ENCODE peak calls at places on chromosomes 11 and 22, in ten cellular contexts. T is neural progenitor cell, O is pancreas, X is gastrocnemius medialis, K is ovary, J is brain microvascular endothelial cell, U is left ventricle myocardium inferior, R is psoas muscle, G is PC-3, F is colonic mucosa. M is an unnamed sample.

GRCh38 chr11:123590296-123590912 is 64.0 kb downstream of the SCN3B start:
- DNase-seq in X (peak), J (peak), T (no peak), F (peak), U (no peak), O (peak), K (no peak), R (peak), G (peak), M (no peak)

GRCh38 chr11:64918056-64918455 is 1.0 kb upstream of the ATG2A start:
- DNase-seq in J (peak), X (no peak), R (no peak), T (peak), U (no peak), O (no peak), K (no peak), F (no peak), G (peak), M (no peak)

GRCh38 chr11:17399236-17399635 is 10.8 kb upstream of the KCNJ11 start:
- DNase-seq in O (no peak), J (no peak), U (no peak), R (no peak), K (no peak), X (no peak), G (no peak), F (no peak), T (no peak), M (no peak)

GRCh38 chr11:112996924-112997323 is 35.7 kb downstream of the NCAM1 start:
- DNase-seq in K (no peak), T (no peak), U (no peak), R (no peak), G (no peak), J (no peak), X (no peak), O (no peak), F (no peak), M (no peak)

GRCh38 chr11:74278721-74279148 is 32.7 kb downstream of the P4HA3 start:
- DNase-seq in K (peak), O (no peak), X (no peak), J (peak), R (peak), T (no peak), G (peak), F (no peak), U (peak), M (peak)

GRCh38 chr22:28002181-28002700 is 83.2 kb upstream of the PITPNB start:
- DNase-seq in K (no peak), U (no peak), F (no peak), T (no peak), X (no peak), G (no peak), J (no peak), O (no peak), R (no peak), M (no peak)

GRCh38 chr11:1943576-1943975 is 3.6 kb upstream of the MRPL23 start:
- DNase-seq in J (no peak), O (no peak), F (no peak), U (no peak), G (peak), R (no peak), T (no peak), K (peak), X (no peak), M (peak)

GRCh38 chr22:49957826-49958461 is 2.6 kb upstream of the PIM3 start:
- DNase-seq in K (no peak), O (peak), G (no peak), U (peak), F (no peak), J (no peak), R (peak), T (no peak), X (no peak), M (no peak)

GRCh38 chr11:111911563-111912401 is at the start of gene CRYAB:
- DNase-seq in T (peak), U (peak), G (peak), O (peak), X (peak), F (peak), K (peak), J (peak), R (peak), M (peak)

GRCh38 chr11:14587203-14587602 is 56.4 kb upstream of the PDE3B start:
- DNase-seq in X (no peak), J (no peak), G (no peak), U (no peak), R (no peak), K (no peak), T (no peak), O (no peak), F (no peak), M (no peak)

DNA sequence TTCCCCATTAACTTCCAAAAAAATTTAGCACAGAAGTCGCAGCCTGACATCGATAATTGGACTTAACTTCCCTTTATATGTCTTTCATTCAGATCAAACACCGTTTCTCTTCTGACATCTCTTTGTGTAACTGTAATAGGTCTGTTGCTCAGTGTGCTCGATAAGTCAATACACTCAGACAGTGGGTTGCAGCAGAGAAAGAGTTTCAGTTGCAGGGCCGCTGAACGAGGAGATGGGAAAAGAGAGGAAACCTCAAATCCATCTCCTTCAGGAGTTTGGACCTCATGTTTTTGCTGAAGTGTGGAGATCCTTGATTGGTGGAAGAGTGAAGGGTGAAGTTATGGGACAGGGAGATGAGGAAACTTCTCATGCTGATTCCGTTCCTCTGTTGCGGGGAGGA is 1.1 kb downstream of the SAMM50 start:
- DNase-seq in J (no peak), R (no peak), T (no peak), F (no peak), O (no peak), X (no peak), U (no peak), K (no peak), G (no peak), M (no peak)
- H3K27ac ChIP-seq in J (no peak), R (peak), T (no peak), F (no peak), O (no peak), X (peak), U (peak), K (no peak), G (peak), M (no peak)

GRCh38 chr22:22111267-22111751 is 128.7 kb upstream of the TOP3B start:
- DNase-seq in X (no peak), R (no peak), T (no peak), F (no peak), O (no peak), J (peak), K (no peak), G (peak), U (no peak), M (no peak)

GRCh38 chr22:22109693-22110466 is 127.3 kb upstream of the TOP3B start:
- DNase-seq in O (no peak), G (peak), K (no peak), R (no peak), F (no peak), X (no peak), U (no peak), J (no peak), T (no peak), M (no peak)

GRCh38 chr22:22112533-22113294 is 130.1 kb upstream of the TOP3B start:
- DNase-seq in J (no peak), F (no peak), O (no peak), K (no peak), R (no peak), X (no peak), U (no peak), G (no peak), T (no peak), M (no peak)

GRCh38 chr22:22111983-22112382 is 129.4 kb upstream of the TOP3B start:
- DNase-seq in G (no peak), U (no peak), J (no peak), R (no peak), F (no peak), T (no peak), O (no peak), K (no peak), X (no peak), M (no peak)

GRCh38 chr22:22110548-22111266 is 128.1 kb upstream of the TOP3B start:
- DNase-seq in R (no peak), U (no peak), O (no peak), T (peak), X (no peak), F (no peak), J (peak), G (peak), K (no peak), M (peak)
- TF ChIP-seq CTCF in R (peak), U (peak), O (no peak), T (peak), X (no peak), F (no peak), J (peak), G (peak), K (no peak), M (no peak)

GRCh38 chr11:86644291-86644690 is 28.1 kb downstream of the ME3 start:
- DNase-seq in G (peak), K (no peak), U (no peak), X (no peak), J (peak), O (no peak), F (no peak), R (no peak), T (no peak), M (no peak)
- H3K27ac ChIP-seq in G (peak), K (no peak), U (no peak), X (no peak), J (peak), O (no peak), F (no peak), R (no peak), T (no peak), M (no peak)

DNA sequence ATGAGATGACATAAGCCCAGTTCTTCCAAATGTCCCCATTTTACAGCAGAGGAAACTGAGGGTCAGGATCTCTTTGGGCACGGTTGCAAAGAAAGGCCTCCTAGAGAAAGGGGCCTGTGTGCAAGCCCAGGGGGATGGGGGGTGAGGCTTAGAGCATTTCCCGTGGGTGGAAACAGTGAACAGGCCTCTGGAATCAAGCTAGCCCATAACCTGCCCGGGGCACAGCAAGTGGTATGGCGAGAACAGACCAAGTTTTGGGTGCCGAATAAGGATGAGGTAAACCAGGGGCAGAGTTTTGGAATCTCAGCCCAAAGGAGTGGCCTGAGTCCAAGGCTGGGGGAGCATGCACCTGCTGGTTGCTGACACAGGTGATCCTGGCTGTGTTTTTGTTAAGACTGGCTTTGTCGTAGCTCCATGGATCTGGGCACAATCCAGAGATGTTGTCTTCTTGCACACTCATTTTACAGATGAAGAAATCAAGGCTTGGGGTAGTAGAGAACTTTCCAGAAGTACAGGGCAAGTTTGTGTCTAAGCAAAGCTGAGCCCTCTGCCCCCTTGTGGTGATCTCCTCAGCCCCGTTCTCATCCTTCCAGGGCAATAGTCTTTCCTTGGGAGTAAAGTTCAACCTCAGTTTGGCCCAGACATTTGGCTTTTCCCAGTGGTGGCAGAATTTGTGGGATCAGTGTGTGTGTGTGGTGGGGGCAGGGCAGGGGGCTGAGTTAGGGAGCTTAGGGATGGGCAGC is 53.5 kb upstream of the MYEOV start:
- DNase-seq in X (no peak), K (no peak), G (peak), R (no peak), U (no peak), F (peak), O (no peak), T (peak), J (no peak), M (no peak)
- TF ChIP-seq CTCF in X (no peak), K (no peak), G (peak), R (no peak), U (peak), F (peak), O (no peak), T (peak), J (peak), M (no peak)

GRCh38 chr11:8587915-8588314 is 6.1 kb downstream of the STK33 start:
- DNase-seq in F (no peak), X (no peak), R (no peak), G (no peak), T (no peak), O (no peak), K (no peak), U (no peak), J (no peak), M (no peak)
- H3K27ac ChIP-seq in F (no peak), X (no peak), R (no peak), G (no peak), T (no peak), O (no peak), K (no peak), U (no peak), J (no peak), M (no peak)

GRCh38 chr11:11845066-11845465 is 3.3 kb downstream of the USP47 start:
- DNase-seq in G (peak), X (no peak), K (no peak), R (no peak), T (no peak), J (no peak), U (no peak), O (peak), F (no peak), M (no peak)

GRCh38 chr11:11850668-11851067 is 8.9 kb downstream of the USP47 start:
- DNase-seq in F (no peak), R (no peak), U (no peak), J (no peak), G (no peak), K (no peak), T (no peak), O (no peak), X (no peak), M (no peak)

GRCh38 chr11:11845551-11845950 is 3.8 kb downstream of the USP47 start:
- DNase-seq in U (no peak), F (no peak), T (no peak), X (no peak), J (peak), G (peak), O (no peak), R (no peak), K (no peak), M (no peak)

GRCh38 chr11:11847082-11847481 is 5.3 kb downstream of the USP47 start:
- DNase-seq in O (no peak), F (no peak), U (no peak), K (no peak), J (no peak), X (no peak), R (no peak), T (no peak), G (no peak), M (no peak)

GRCh38 chr11:11849127-11849746 is 7.5 kb downstream of the USP47 start:
- DNase-seq in O (peak), J (peak), G (peak), U (peak), K (no peak), F (peak), R (peak), X (peak), T (peak), M (peak)
- TF ChIP-seq CTCF in O (no peak), J (peak), G (peak), U (peak), K (no peak), F (peak), R (peak), X (peak), T (peak), M (peak)

GRCh38 chr11:75718406-75719088 is 909 bp downstream of the MOGAT2 start:
- DNase-seq in T (no peak), G (no peak), O (no peak), J (no peak), K (no peak), R (no peak), U (no peak), X (no peak), F (no peak), M (no peak)

GRCh38 chr11:75720639-75721038 is 3.0 kb downstream of the MOGAT2 start:
- DNase-seq in O (no peak), U (no peak), G (no peak), K (no peak), T (no peak), R (no peak), F (no peak), X (no peak), J (no peak), M (no peak)

GRCh38 chr11:75719639-75720239 is 2.1 kb downstream of the MOGAT2 start:
- DNase-seq in J (no peak), G (no peak), F (peak), K (no peak), T (no peak), O (no peak), R (no peak), X (no peak), U (no peak), M (no peak)

GRCh38 chr11:75717608-75718403 is at the start of gene MOGAT2:
- DNase-seq in G (no peak), T (no peak), R (no peak), O (no peak), J (no peak), U (peak), F (peak), K (no peak), X (no peak), M (no peak)

GRCh38 chr11:75719089-75719638 is 1.5 kb downstream of the MOGAT2 start:
- DNase-seq in X (no peak), F (no peak), G (no peak), J (no peak), O (no peak), T (peak), U (no peak), K (no peak), R (no peak), M (no peak)
- H3K27ac ChIP-seq in X (no peak), F (peak), G (no peak), J (no peak), O (no peak), T (no peak), U (peak), K (no peak), R (no peak), M (no peak)

GRCh38 chr11:77066229-77067023 is at the start of gene CAPN5:
- DNase-seq in O (peak), U (peak), T (peak), G (peak), F (peak), X (peak), R (peak), K (peak), J (peak), M (peak)
- TF ChIP-seq CTCF in O (no peak), U (peak), T (peak), G (no peak), F (no peak), X (peak), R (peak), K (peak), J (peak), M (peak)

GRCh38 chr11:34234086-34234740 is 123.6 kb downstream of the ABTB2 start:
- DNase-seq in G (peak), K (no peak), F (peak), T (peak), U (no peak), X (no peak), R (no peak), J (peak), O (peak), M (peak)
- H3K27ac ChIP-seq in G (peak), K (no peak), F (peak), T (no peak), U (no peak), X (no peak), R (peak), J (no peak), O (peak), M (no peak)